ENCODE peak calls at places on chromosome 18, in nine cellular contexts. One of them, this sample, is unnamed.

GRCh38 chr18:44149706-44150105 is 531.0 kb upstream of the SETBP1 start:
- DNase-seq in tibial nerve: no peak
- DNase-seq in uterus: no peak
- DNase-seq in adrenal gland: no peak
- DNase-seq in A549: peak; percentile 1
- DNase-seq in K562: no peak
- DNase-seq in heart left ventricle: no peak
- DNase-seq in body of pancreas: no peak
- DNase-seq in HCT116: no peak
- DNase-seq in this sample: no peak

GRCh38 chr18:3596324-3597158 is 146.6 kb downstream of the TGIF1 start:
- DNase-seq in A549: peak; percentile 88
- DNase-seq in tibial nerve: peak; percentile 39
- DNase-seq in HCT116: no peak
- DNase-seq in heart left ventricle: peak; percentile 64
- DNase-seq in K562: peak; percentile 98
- DNase-seq in body of pancreas: no peak
- DNase-seq in adrenal gland: peak; percentile 85
- DNase-seq in uterus: peak; percentile 38
- DNase-seq in this sample: no peak

GRCh38 chr18:43471873-43472272 is 194.6 kb upstream of the SYT4 start:
- DNase-seq in tibial nerve: no peak
- DNase-seq in A549: no peak
- DNase-seq in HCT116: no peak
- DNase-seq in body of pancreas: no peak
- DNase-seq in heart left ventricle: no peak
- DNase-seq in K562: no peak
- DNase-seq in adrenal gland: no peak
- DNase-seq in uterus: no peak
- DNase-seq in this sample: no peak

GRCh38 chr18:47382171-47382570 is 130.7 kb upstream of the SKOR2 start:
- DNase-seq in body of pancreas: no peak
- DNase-seq in K562: no peak
- DNase-seq in tibial nerve: no peak
- DNase-seq in adrenal gland: no peak
- DNase-seq in uterus: no peak
- DNase-seq in heart left ventricle: no peak
- DNase-seq in A549: no peak
- DNase-seq in HCT116: no peak
- DNase-seq in this sample: no peak

GRCh38 chr18:44882163-44882881 is 201.6 kb downstream of the SETBP1 start:
- DNase-seq in adrenal gland: no peak
- DNase-seq in body of pancreas: no peak
- DNase-seq in K562: no peak
- DNase-seq in HCT116: no peak
- DNase-seq in uterus: no peak
- DNase-seq in A549: no peak
- DNase-seq in heart left ventricle: peak; percentile 55
- DNase-seq in tibial nerve: no peak
- DNase-seq in this sample: no peak

GRCh38 chr18:45569566-45569965 is 45.7 kb upstream of the SLC14A2 start:
- DNase-seq in uterus: no peak
- DNase-seq in tibial nerve: no peak
- DNase-seq in heart left ventricle: no peak
- DNase-seq in HCT116: no peak
- DNase-seq in K562: no peak
- DNase-seq in A549: no peak
- DNase-seq in adrenal gland: peak; percentile 89
- DNase-seq in body of pancreas: peak; percentile 24
- DNase-seq in this sample: no peak

GRCh38 chr18:48833701-48834394 is 116.9 kb downstream of the SMAD7 start:
- DNase-seq in HCT116: no peak
- DNase-seq in A549: no peak
- DNase-seq in tibial nerve: no peak
- DNase-seq in heart left ventricle: no peak
- DNase-seq in body of pancreas: no peak
- DNase-seq in uterus: peak; percentile 14
- DNase-seq in K562: no peak
- DNase-seq in adrenal gland: peak; percentile 61
- DNase-seq in this sample: no peak

GRCh38 chr18:5890606-5891360 is 4.5 kb downstream of the TMEM200C start:
- DNase-seq in K562: no peak
- DNase-seq in heart left ventricle: peak; percentile 40
- DNase-seq in A549: peak; percentile 29
- DNase-seq in body of pancreas: peak; percentile 49
- DNase-seq in tibial nerve: no peak
- DNase-seq in uterus: peak; percentile 27
- DNase-seq in HCT116: no peak
- DNase-seq in adrenal gland: no peak
- DNase-seq in this sample: no peak

GRCh38 chr18:59900222-59901128 is 679 bp downstream of the PMAIP1 start:
- DNase-seq in adrenal gland: peak; percentile 59
- DNase-seq in HCT116: no peak
- DNase-seq in uterus: peak; percentile 16
- DNase-seq in A549: peak; percentile 63
- DNase-seq in heart left ventricle: peak; percentile 31
- DNase-seq in K562: peak; percentile 59
- DNase-seq in body of pancreas: peak; percentile 22
- DNase-seq in tibial nerve: no peak
- DNase-seq in this sample: no peak

GRCh38 chr18:56748698-56749268 is 97.6 kb downstream of the WDR7 start:
- DNase-seq in A549: peak; percentile 23
- DNase-seq in body of pancreas: no peak
- DNase-seq in K562: peak; percentile 38
- DNase-seq in tibial nerve: no peak
- DNase-seq in heart left ventricle: no peak
- DNase-seq in adrenal gland: no peak
- DNase-seq in HCT116: peak; percentile 12
- DNase-seq in uterus: no peak
- DNase-seq in this sample: no peak

GRCh38 chr18:24540896-24541295 is 80.5 kb downstream of the HRH4 start:
- DNase-seq in HCT116: no peak
- DNase-seq in uterus: no peak
- DNase-seq in K562: no peak
- DNase-seq in adrenal gland: peak; percentile 54
- DNase-seq in body of pancreas: no peak
- DNase-seq in heart left ventricle: no peak
- DNase-seq in tibial nerve: no peak
- DNase-seq in A549: no peak
- DNase-seq in this sample: no peak

GRCh38 chr18:44592639-44593038 is 88.0 kb upstream of the SETBP1 start:
- DNase-seq in HCT116: no peak
- DNase-seq in heart left ventricle: peak; percentile 30
- DNase-seq in A549: no peak
- DNase-seq in tibial nerve: no peak
- DNase-seq in uterus: no peak
- DNase-seq in adrenal gland: no peak
- DNase-seq in body of pancreas: no peak
- DNase-seq in K562: no peak
- DNase-seq in this sample: no peak

GRCh38 chr18:45521151-45521550 is 94.1 kb upstream of the SLC14A2 start:
- DNase-seq in HCT116: no peak
- DNase-seq in adrenal gland: no peak
- DNase-seq in tibial nerve: no peak
- DNase-seq in body of pancreas: no peak
- DNase-seq in heart left ventricle: no peak
- DNase-seq in K562: no peak
- DNase-seq in uterus: no peak
- DNase-seq in A549: no peak
- DNase-seq in this sample: no peak

GRCh38 chr18:48540329-48541025 is 1.6 kb downstream of the CTIF start:
- DNase-seq in tibial nerve: peak; percentile 55
- DNase-seq in body of pancreas: peak; percentile 57
- DNase-seq in K562: peak; percentile 79
- DNase-seq in A549: peak; percentile 67
- DNase-seq in HCT116: no peak
- DNase-seq in heart left ventricle: peak; percentile 69
- DNase-seq in uterus: peak; percentile 63
- DNase-seq in adrenal gland: peak; percentile 78
- DNase-seq in this sample: no peak

GRCh38 chr18:2515908-2516625 is 55.2 kb downstream of the METTL4 start:
- DNase-seq in HCT116: peak; percentile 61
- DNase-seq in body of pancreas: no peak
- DNase-seq in A549: peak; percentile 77
- DNase-seq in heart left ventricle: no peak
- DNase-seq in tibial nerve: no peak
- DNase-seq in adrenal gland: no peak
- DNase-seq in K562: no peak
- DNase-seq in uterus: no peak
- DNase-seq in this sample: no peak

GRCh38 chr18:78244779-78245178 is 734.8 kb upstream of the SALL3 start:
- DNase-seq in body of pancreas: no peak
- DNase-seq in heart left ventricle: no peak
- DNase-seq in K562: no peak
- DNase-seq in adrenal gland: no peak
- DNase-seq in tibial nerve: no peak
- DNase-seq in A549: no peak
- DNase-seq in uterus: no peak
- DNase-seq in HCT116: no peak
- DNase-seq in this sample: no peak

GRCh38 chr18:59265246-59266018 is 7.8 kb downstream of the RAX start:
- DNase-seq in adrenal gland: no peak
- DNase-seq in heart left ventricle: no peak
- DNase-seq in HCT116: no peak
- DNase-seq in uterus: no peak
- DNase-seq in K562: peak; percentile 45
- DNase-seq in body of pancreas: no peak
- DNase-seq in tibial nerve: no peak
- DNase-seq in A549: peak; percentile 36
- DNase-seq in this sample: no peak

GRCh38 chr18:46283895-46284295 is 179.7 kb downstream of the HAUS1 start:
- DNase-seq in K562: no peak
- DNase-seq in adrenal gland: no peak
- DNase-seq in heart left ventricle: no peak
- DNase-seq in uterus: no peak
- DNase-seq in A549: no peak
- DNase-seq in tibial nerve: no peak
- DNase-seq in HCT116: no peak
- DNase-seq in body of pancreas: no peak
- DNase-seq in this sample: no peak

GRCh38 chr18:63994783-63995399 is 25.0 kb downstream of the SERPINB8 start:
- DNase-seq in K562: peak; percentile 32
- DNase-seq in tibial nerve: no peak
- DNase-seq in uterus: peak; percentile 32
- DNase-seq in heart left ventricle: no peak
- DNase-seq in HCT116: peak; percentile 22
- DNase-seq in body of pancreas: peak; percentile 56
- DNase-seq in A549: peak; percentile 43
- DNase-seq in adrenal gland: peak; percentile 81
- DNase-seq in this sample: no peak

GRCh38 chr18:59837586-59837985 is 62.2 kb upstream of the PMAIP1 start:
- DNase-seq in tibial nerve: no peak
- DNase-seq in body of pancreas: peak; percentile 30
- DNase-seq in heart left ventricle: no peak
- DNase-seq in K562: peak; percentile 68
- DNase-seq in A549: peak; percentile 60
- DNase-seq in adrenal gland: peak; percentile 65
- DNase-seq in uterus: no peak
- DNase-seq in HCT116: peak; percentile 80
- DNase-seq in this sample: no peak

GRCh38 chr18:33761363-33761762 is 183.3 kb downstream of the ASXL3 start:
- DNase-seq in tibial nerve: no peak
- DNase-seq in A549: peak; percentile 4
- DNase-seq in body of pancreas: no peak
- DNase-seq in heart left ventricle: peak; percentile 26
- DNase-seq in HCT116: no peak
- DNase-seq in adrenal gland: peak; percentile 57
- DNase-seq in K562: no peak
- DNase-seq in uterus: no peak
- DNase-seq in this sample: no peak

GRCh38 chr18:24278591-24278990 is 119.0 kb downstream of the OSBPL1A start:
- DNase-seq in heart left ventricle: no peak
- DNase-seq in tibial nerve: no peak
- DNase-seq in uterus: no peak
- DNase-seq in body of pancreas: no peak
- DNase-seq in K562: no peak
- DNase-seq in HCT116: no peak
- DNase-seq in A549: no peak
- DNase-seq in adrenal gland: no peak
- DNase-seq in this sample: no peak

GRCh38 chr18:12657849-12658829 is at the start of gene SPIRE1:
- DNase-seq in heart left ventricle: peak; percentile 83
- DNase-seq in uterus: peak; percentile 55
- DNase-seq in A549: peak; percentile 53
- DNase-seq in body of pancreas: peak; percentile 67
- DNase-seq in adrenal gland: peak; percentile 81
- DNase-seq in HCT116: no peak
- DNase-seq in K562: peak; percentile 67
- DNase-seq in tibial nerve: peak; percentile 59
- DNase-seq in this sample: no peak
- TF ChIP-seq POLR2A in heart left ventricle: peak; percentile 58
- TF ChIP-seq POLR2A in uterus: no peak
- TF ChIP-seq POLR2A in A549: peak; percentile 59
- TF ChIP-seq POLR2A in body of pancreas: peak; percentile 57
- TF ChIP-seq POLR2A in adrenal gland: peak; percentile 82
- TF ChIP-seq POLR2A in HCT116: peak; percentile 47
- TF ChIP-seq POLR2A in K562: no peak
- TF ChIP-seq POLR2A in tibial nerve: peak; percentile 81
- TF ChIP-seq POLR2A in this sample: peak; percentile 53

GRCh38 chr18:37538526-37539205 is 26.9 kb downstream of the CELF4 start:
- DNase-seq in heart left ventricle: no peak
- DNase-seq in HCT116: no peak
- DNase-seq in uterus: no peak
- DNase-seq in body of pancreas: no peak
- DNase-seq in adrenal gland: peak; percentile 69
- DNase-seq in K562: no peak
- DNase-seq in A549: no peak
- DNase-seq in tibial nerve: no peak
- DNase-seq in this sample: no peak
- H3K27ac ChIP-seq in heart left ventricle: no peak overlapping the region
- H3K27ac ChIP-seq in HCT116: no peak overlapping the region
- H3K27ac ChIP-seq in uterus: no peak overlapping the region
- H3K27ac ChIP-seq in body of pancreas: no peak overlapping the region
- H3K27ac ChIP-seq in adrenal gland: no peak overlapping the region
- H3K27ac ChIP-seq in K562: no peak overlapping the region
- H3K27ac ChIP-seq in A549: no peak overlapping the region
- H3K27ac ChIP-seq in tibial nerve: no peak overlapping the region
- H3K27ac ChIP-seq in this sample: no peak overlapping the region

DNA sequence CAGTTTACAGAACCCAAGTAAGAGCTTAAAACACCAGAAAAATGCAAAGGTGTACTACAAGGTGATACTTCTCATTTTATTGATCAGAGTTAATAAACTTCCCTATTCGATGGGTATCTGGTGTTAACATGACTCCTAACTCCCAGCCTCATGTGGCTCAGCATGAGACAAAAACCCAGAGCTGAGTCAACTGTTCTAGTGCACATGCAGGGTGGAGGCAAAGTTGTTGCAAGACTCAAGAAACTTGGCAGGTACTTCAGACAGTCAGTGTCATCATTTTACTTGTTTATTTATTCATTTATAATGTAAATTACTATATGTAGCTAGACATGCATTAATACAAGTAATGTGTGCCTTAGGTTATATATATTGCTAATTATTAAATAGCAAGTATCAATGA is 216.6 kb upstream of the DSEL start:
- DNase-seq in A549: no peak
- DNase-seq in body of pancreas: no peak
- DNase-seq in HCT116: no peak
- DNase-seq in adrenal gland: no peak
- DNase-seq in heart left ventricle: no peak
- DNase-seq in K562: no peak
- DNase-seq in tibial nerve: no peak
- DNase-seq in uterus: no peak
- DNase-seq in this sample: no peak
- TF ChIP-seq CTCF in A549: no peak
- TF ChIP-seq CTCF in body of pancreas: no peak
- TF ChIP-seq CTCF in HCT116: no peak
- TF ChIP-seq CTCF in adrenal gland: no peak
- TF ChIP-seq CTCF in heart left ventricle: no peak
- TF ChIP-seq CTCF in K562: no peak
- TF ChIP-seq CTCF in tibial nerve: no peak
- TF ChIP-seq CTCF in uterus: no peak
- TF ChIP-seq CTCF in this sample: no peak

GRCh38 chr18:80108739-80109675 is at the start of gene ADNP2:
- DNase-seq in uterus: peak; percentile 76
- DNase-seq in K562: peak; percentile 94
- DNase-seq in adrenal gland: peak; percentile 96
- DNase-seq in tibial nerve: peak; percentile 58
- DNase-seq in HCT116: peak; percentile 97
- DNase-seq in body of pancreas: peak; percentile 85
- DNase-seq in heart left ventricle: peak; percentile 90
- DNase-seq in A549: peak; percentile 97
- DNase-seq in this sample: no peak
- TF ChIP-seq POLR2A in uterus: no peak
- TF ChIP-seq POLR2A in K562: peak; percentile 61
- TF ChIP-seq POLR2A in adrenal gland: peak; percentile 49
- TF ChIP-seq POLR2A in tibial nerve: no peak
- TF ChIP-seq POLR2A in HCT116: peak; percentile 60
- TF ChIP-seq POLR2A in body of pancreas: no peak
- TF ChIP-seq POLR2A in heart left ventricle: no peak
- TF ChIP-seq POLR2A in A549: peak; percentile 31
- TF ChIP-seq POLR2A in this sample: no peak

This sample was measured in vagina.